ENCODE peak calls at places on chromosomes 6 and 20, in four cellular contexts. One of them, this sample, is unnamed.

GRCh38 chr20:13554706-13555105 is 84.0 kb downstream of the TASP1 start:
- DNase-seq in AG09309: no peak
- DNase-seq in fibroblast of pulmonary artery: peak; percentile 14
- DNase-seq in choroid plexus epithelial cell: peak; percentile 22
- DNase-seq in this sample: no peak

GRCh38 chr20:41894255-41894963 is 276.2 kb upstream of the CHD6 start:
- DNase-seq in AG09309: no peak
- DNase-seq in fibroblast of pulmonary artery: no peak
- DNase-seq in choroid plexus epithelial cell: no peak
- DNase-seq in this sample: no peak

GRCh38 chr6:160477901-160478300 is 129.7 kb downstream of the SLC22A3 start:
- DNase-seq in choroid plexus epithelial cell: peak; percentile 5
- DNase-seq in fibroblast of pulmonary artery: peak; percentile 34
- DNase-seq in AG09309: no peak
- DNase-seq in this sample: no peak

GRCh38 chr20:6489361-6490154 is 277.9 kb upstream of the BMP2 start:
- DNase-seq in fibroblast of pulmonary artery: no peak
- DNase-seq in choroid plexus epithelial cell: no peak
- DNase-seq in AG09309: no peak
- DNase-seq in this sample: no peak

GRCh38 chr20:5786930-5787826 is 37.0 kb downstream of the SHLD1 start:
- DNase-seq in AG09309: no peak
- DNase-seq in fibroblast of pulmonary artery: peak; percentile 75
- DNase-seq in choroid plexus epithelial cell: peak; percentile 86
- DNase-seq in this sample: no peak

GRCh38 chr6:27168108-27168507 is 79.4 kb upstream of the PRSS16 start:
- DNase-seq in AG09309: no peak
- DNase-seq in choroid plexus epithelial cell: peak; percentile 50
- DNase-seq in fibroblast of pulmonary artery: no peak
- DNase-seq in this sample: no peak

GRCh38 chr6:166499350-166500163 is 86.9 kb downstream of the RAMACL start:
- DNase-seq in choroid plexus epithelial cell: no peak
- DNase-seq in fibroblast of pulmonary artery: no peak
- DNase-seq in AG09309: no peak
- DNase-seq in this sample: no peak

GRCh38 chr20:24685736-24686135 is 216.3 kb downstream of the SYNDIG1 start:
- DNase-seq in fibroblast of pulmonary artery: no peak
- DNase-seq in choroid plexus epithelial cell: no peak
- DNase-seq in AG09309: no peak
- DNase-seq in this sample: no peak

GRCh38 chr20:51966296-51966971 is 164.1 kb upstream of the SALL4 start:
- DNase-seq in choroid plexus epithelial cell: peak; percentile 86
- DNase-seq in AG09309: no peak
- DNase-seq in fibroblast of pulmonary artery: peak; percentile 80
- DNase-seq in this sample: peak; percentile 22

GRCh38 chr6:4806308-4807190 is 30.3 kb downstream of the CDYL start:
- DNase-seq in choroid plexus epithelial cell: no peak
- DNase-seq in fibroblast of pulmonary artery: no peak
- DNase-seq in AG09309: no peak
- DNase-seq in this sample: no peak

GRCh38 chr6:6315660-6316059 is 4.8 kb downstream of the F13A1 start:
- DNase-seq in fibroblast of pulmonary artery: peak; percentile 44
- DNase-seq in choroid plexus epithelial cell: peak; percentile 51
- DNase-seq in AG09309: no peak
- DNase-seq in this sample: no peak
- TF ChIP-seq CTCF in fibroblast of pulmonary artery: peak; percentile 81
- TF ChIP-seq CTCF in choroid plexus epithelial cell: peak; percentile 78
- TF ChIP-seq CTCF in AG09309: peak; percentile 68
- TF ChIP-seq CTCF in this sample: peak; percentile 78

DNA sequence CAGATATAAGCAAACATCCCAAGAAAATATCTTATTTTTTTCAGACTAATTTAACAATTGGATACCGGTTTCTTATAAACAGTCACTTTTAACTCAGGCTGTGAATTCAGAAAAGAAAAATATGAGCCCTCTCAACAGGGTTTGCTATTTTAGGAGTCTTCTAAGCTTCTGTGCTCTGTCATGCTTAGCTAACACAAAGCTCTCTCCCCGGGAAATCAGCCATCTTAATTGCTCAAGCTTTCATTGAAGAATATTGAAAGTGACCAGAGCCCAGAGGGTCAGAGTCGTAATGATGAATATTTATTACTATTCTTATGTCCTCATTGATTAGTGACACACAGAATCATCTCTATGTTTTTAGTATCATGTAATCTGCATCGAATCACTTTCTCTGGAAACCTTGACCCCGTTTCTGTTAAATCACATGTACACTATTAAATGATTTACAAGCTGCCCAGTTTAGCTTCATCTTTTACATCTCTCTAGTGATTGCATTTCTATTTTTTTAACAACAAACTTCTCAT is 96.0 kb downstream of the RFPL4B start:
- DNase-seq in choroid plexus epithelial cell: no peak
- DNase-seq in AG09309: no peak
- DNase-seq in fibroblast of pulmonary artery: no peak
- DNase-seq in this sample: peak; percentile 46
- TF ChIP-seq CTCF in choroid plexus epithelial cell: no peak
- TF ChIP-seq CTCF in AG09309: no peak
- TF ChIP-seq CTCF in fibroblast of pulmonary artery: no peak
- TF ChIP-seq CTCF in this sample: no peak

DNA sequence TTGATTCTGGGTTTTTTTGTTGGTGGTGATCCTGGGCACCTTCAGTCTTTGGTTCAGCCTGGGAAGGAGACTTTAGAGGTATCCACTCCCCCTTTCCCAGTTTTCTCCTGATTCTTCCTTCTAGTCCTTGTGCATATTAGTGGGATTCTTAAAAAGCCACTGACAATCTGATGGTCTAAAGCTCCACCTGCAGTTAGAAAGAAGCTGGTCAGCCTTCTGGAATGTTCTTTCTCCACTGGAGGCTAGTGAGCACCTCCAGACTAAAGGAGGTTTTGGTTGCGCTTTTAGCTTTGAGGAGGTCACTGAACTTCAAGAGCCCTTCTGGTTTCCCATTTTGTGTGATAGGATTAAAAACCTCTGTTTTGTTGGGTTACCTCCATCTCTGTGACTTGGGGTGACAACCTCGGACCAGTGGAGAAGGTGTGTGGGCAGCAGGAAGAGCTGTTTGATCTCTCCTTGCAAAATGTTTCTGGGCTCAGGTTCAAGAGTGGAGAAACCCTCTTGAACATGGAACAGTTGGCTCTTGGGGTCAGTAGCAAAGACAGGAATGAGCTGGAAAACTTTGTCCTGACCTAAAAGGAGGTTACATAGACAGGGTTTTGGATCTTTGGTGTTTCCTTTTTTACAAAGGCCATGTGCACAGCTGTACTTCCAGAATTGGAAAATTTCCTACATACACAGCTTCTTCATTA is 29.0 kb downstream of the JARID2 start:
- DNase-seq in choroid plexus epithelial cell: peak; percentile 62
- DNase-seq in AG09309: no peak
- DNase-seq in fibroblast of pulmonary artery: peak; percentile 53
- DNase-seq in this sample: no peak
- TF ChIP-seq CTCF in choroid plexus epithelial cell: peak; percentile 57
- TF ChIP-seq CTCF in AG09309: peak; percentile 33
- TF ChIP-seq CTCF in fibroblast of pulmonary artery: peak; percentile 31
- TF ChIP-seq CTCF in this sample: peak; percentile 11

GRCh38 chr20:37992802-37993538 is 40.3 kb downstream of the TTI1 start:
- DNase-seq in AG09309: peak; percentile 88
- DNase-seq in fibroblast of pulmonary artery: peak; percentile 65
- DNase-seq in choroid plexus epithelial cell: peak; percentile 97
- DNase-seq in this sample: peak; percentile 90
- TF ChIP-seq CTCF in AG09309: peak; percentile 57
- TF ChIP-seq CTCF in fibroblast of pulmonary artery: peak; percentile 42
- TF ChIP-seq CTCF in choroid plexus epithelial cell: peak; percentile 58
- TF ChIP-seq CTCF in this sample: peak; percentile 49

GRCh38 chr6:31806470-31807272 is at the start of gene LSM2:
- DNase-seq in fibroblast of pulmonary artery: peak; percentile 98
- DNase-seq in choroid plexus epithelial cell: peak; percentile 98
- DNase-seq in AG09309: peak; percentile 90
- DNase-seq in this sample: peak; percentile 95
- TF ChIP-seq CTCF in fibroblast of pulmonary artery: no peak
- TF ChIP-seq CTCF in choroid plexus epithelial cell: peak; percentile 1
- TF ChIP-seq CTCF in AG09309: no peak
- TF ChIP-seq CTCF in this sample: peak; percentile 8

GRCh38 chr6:12288844-12289654 is 1.1 kb upstream of the EDN1 start:
- DNase-seq in choroid plexus epithelial cell: peak; percentile 80
- DNase-seq in AG09309: no peak
- DNase-seq in fibroblast of pulmonary artery: peak; percentile 81
- DNase-seq in this sample: no peak

GRCh38 chr6:12291083-12291784 is 1.1 kb downstream of the EDN1 start:
- DNase-seq in fibroblast of pulmonary artery: no peak
- DNase-seq in choroid plexus epithelial cell: no peak
- DNase-seq in AG09309: no peak
- DNase-seq in this sample: no peak

GRCh38 chr6:12290490-12290820 is 294 bp downstream of the EDN1 start:
- DNase-seq in choroid plexus epithelial cell: no peak
- DNase-seq in fibroblast of pulmonary artery: no peak
- DNase-seq in AG09309: no peak
- DNase-seq in this sample: no peak

GRCh38 chr6:12288211-12288618 is 1.9 kb upstream of the EDN1 start:
- DNase-seq in choroid plexus epithelial cell: no peak
- DNase-seq in fibroblast of pulmonary artery: no peak
- DNase-seq in AG09309: no peak
- DNase-seq in this sample: no peak

DNA sequence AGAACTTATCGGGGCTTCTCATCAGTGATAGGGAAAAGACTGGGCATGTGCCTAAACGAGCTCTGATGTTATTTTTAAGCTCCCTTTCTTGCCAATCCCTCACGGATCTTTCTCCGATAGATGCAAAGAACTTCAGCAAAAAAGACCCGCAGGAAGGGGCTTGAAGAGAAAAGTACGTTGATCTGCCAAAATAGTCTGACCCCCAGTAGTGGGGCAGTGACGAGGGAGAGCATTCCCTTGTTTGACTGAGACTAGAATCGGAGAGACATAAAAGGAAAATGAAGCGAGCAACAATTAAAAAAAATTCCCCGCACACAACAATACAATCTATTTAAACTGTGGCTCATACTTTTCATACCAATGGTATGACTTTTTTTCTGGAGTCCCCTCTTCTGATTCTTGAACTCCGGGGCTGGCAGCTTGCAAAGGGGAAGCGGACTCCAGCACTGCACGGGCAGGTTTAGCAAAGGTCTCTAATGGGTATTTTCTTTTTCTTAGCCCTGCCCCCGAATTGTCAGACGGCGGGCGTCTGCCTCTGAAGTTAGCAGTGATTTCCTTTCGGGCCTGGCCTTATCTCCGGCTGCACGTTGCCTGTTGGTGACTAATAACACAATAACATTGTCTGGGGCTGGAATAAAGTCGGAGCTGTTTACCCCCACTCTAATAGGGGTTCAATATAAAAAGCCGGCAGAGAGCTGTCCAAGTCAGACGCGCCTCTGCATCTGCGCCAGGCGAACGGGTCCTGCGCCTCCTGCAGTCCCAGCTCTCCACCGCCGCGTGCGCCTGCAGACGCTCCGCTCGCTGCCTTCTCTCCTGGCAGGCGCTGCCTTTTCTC is at the start of gene EDN1:
- DNase-seq in fibroblast of pulmonary artery: peak; percentile 93
- DNase-seq in AG09309: no peak
- DNase-seq in choroid plexus epithelial cell: peak; percentile 84
- DNase-seq in this sample: peak; percentile 52
- TF ChIP-seq CTCF in fibroblast of pulmonary artery: peak; percentile 51
- TF ChIP-seq CTCF in AG09309: peak; percentile 61
- TF ChIP-seq CTCF in choroid plexus epithelial cell: peak; percentile 67
- TF ChIP-seq CTCF in this sample: peak; percentile 55

GRCh38 chr6:142048593-142048980 is 84.1 kb upstream of the GJE1 start:
- DNase-seq in choroid plexus epithelial cell: no peak
- DNase-seq in fibroblast of pulmonary artery: no peak
- DNase-seq in AG09309: no peak
- DNase-seq in this sample: no peak

GRCh38 chr6:142051404-142051803 is 81.3 kb upstream of the GJE1 start:
- DNase-seq in fibroblast of pulmonary artery: no peak
- DNase-seq in choroid plexus epithelial cell: no peak
- DNase-seq in AG09309: no peak
- DNase-seq in this sample: no peak

GRCh38 chr6:142047934-142048592 is 84.7 kb upstream of the GJE1 start:
- DNase-seq in fibroblast of pulmonary artery: no peak
- DNase-seq in choroid plexus epithelial cell: peak; percentile 13
- DNase-seq in AG09309: no peak
- DNase-seq in this sample: no peak

GRCh38 chr6:142045380-142046270 is 87.1 kb upstream of the GJE1 start:
- DNase-seq in fibroblast of pulmonary artery: peak; percentile 72
- DNase-seq in AG09309: peak; percentile 51
- DNase-seq in choroid plexus epithelial cell: peak; percentile 72
- DNase-seq in this sample: peak; percentile 24
- TF ChIP-seq CTCF in fibroblast of pulmonary artery: peak; percentile 47
- TF ChIP-seq CTCF in AG09309: peak; percentile 36
- TF ChIP-seq CTCF in choroid plexus epithelial cell: peak; percentile 50
- TF ChIP-seq CTCF in this sample: peak; percentile 45

GRCh38 chr6:37731888-37732287 is 34.2 kb upstream of the MDGA1 start:
- DNase-seq in AG09309: no peak
- DNase-seq in fibroblast of pulmonary artery: no peak
- DNase-seq in choroid plexus epithelial cell: no peak
- DNase-seq in this sample: no peak

GRCh38 chr6:37735722-37736121 is 38.0 kb upstream of the MDGA1 start:
- DNase-seq in fibroblast of pulmonary artery: no peak
- DNase-seq in AG09309: no peak
- DNase-seq in choroid plexus epithelial cell: no peak
- DNase-seq in this sample: no peak

GRCh38 chr6:37738216-37738615 is 40.5 kb upstream of the MDGA1 start:
- DNase-seq in fibroblast of pulmonary artery: no peak
- DNase-seq in AG09309: no peak
- DNase-seq in choroid plexus epithelial cell: no peak
- DNase-seq in this sample: no peak

GRCh38 chr6:37732688-37733087 is 35.0 kb upstream of the MDGA1 start:
- DNase-seq in choroid plexus epithelial cell: no peak
- DNase-seq in fibroblast of pulmonary artery: no peak
- DNase-seq in AG09309: no peak
- DNase-seq in this sample: no peak
- TF ChIP-seq CTCF in choroid plexus epithelial cell: peak; percentile 22
- TF ChIP-seq CTCF in fibroblast of pulmonary artery: peak; percentile 5
- TF ChIP-seq CTCF in AG09309: no peak
- TF ChIP-seq CTCF in this sample: no peak

DNA sequence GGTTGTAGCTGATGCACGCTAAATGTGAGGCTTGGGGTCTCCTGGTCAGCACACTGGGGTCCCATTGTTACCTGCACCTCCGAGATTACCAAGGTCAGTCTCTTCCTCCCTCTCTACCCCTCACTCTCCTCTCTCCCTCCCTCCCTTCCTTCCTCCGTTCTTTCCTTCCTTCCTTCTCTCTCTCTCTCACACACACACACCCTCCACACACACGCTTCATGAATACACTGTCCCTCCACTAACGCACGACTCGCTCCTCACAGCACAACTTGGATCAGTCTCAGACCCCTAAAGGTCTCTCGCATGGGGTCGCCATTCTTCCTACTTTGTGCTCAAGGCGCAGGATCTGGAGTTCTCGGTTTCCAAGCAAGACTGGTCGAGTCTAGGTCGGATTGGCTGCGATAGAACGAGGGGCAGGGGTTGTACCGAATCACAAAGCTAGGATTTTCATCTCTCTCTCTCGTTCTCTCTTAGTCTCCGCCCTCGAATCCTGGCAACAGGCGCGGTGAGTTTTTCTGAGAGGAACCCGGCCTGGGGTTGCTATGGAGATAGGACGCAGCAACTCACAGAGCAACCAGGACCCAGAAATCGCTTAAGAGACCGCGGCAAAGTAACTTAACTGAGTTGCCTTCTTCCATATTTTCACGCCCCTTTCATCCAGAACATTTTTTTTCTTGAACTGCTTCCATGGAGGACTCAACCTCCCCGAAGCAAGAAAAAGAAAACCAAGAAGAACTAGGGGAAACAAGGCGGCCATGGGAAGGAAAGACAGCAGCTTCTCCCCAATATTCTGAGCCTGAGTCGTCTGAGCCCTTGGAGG is at the start of gene RSPH4A:
- DNase-seq in AG09309: peak; percentile 80
- DNase-seq in choroid plexus epithelial cell: peak; percentile 97
- DNase-seq in fibroblast of pulmonary artery: peak; percentile 95
- DNase-seq in this sample: peak; percentile 82
- TF ChIP-seq CTCF in AG09309: no peak
- TF ChIP-seq CTCF in choroid plexus epithelial cell: peak; percentile 41
- TF ChIP-seq CTCF in fibroblast of pulmonary artery: peak; percentile 7
- TF ChIP-seq CTCF in this sample: peak; percentile 28